ENCODE peak calls at places on chromosomes 7 and 10, in four cellular contexts. P is lower lobe of right lung, J is psoas muscle, U is astrocyte of the spinal cord. Z is an unnamed sample.

GRCh38 chr10:74991435-74991834 is 120.0 kb upstream of the SAMD8 start:
- DNase-seq in P (no peak), J (no peak), U (no peak), Z (no peak)

GRCh38 chr10:113095419-113095818 is 145.4 kb downstream of the TCF7L2 start:
- DNase-seq in P (no peak), J (no peak), U (no peak), Z (no peak)

GRCh38 chr7:151062399-151063211 is 3.2 kb downstream of the SLC4A2 start:
- DNase-seq in P (peak), J (peak), U (peak), Z (peak)

GRCh38 chr7:158824028-158824427 is 5.3 kb downstream of the ESYT2 start:
- DNase-seq in P (no peak), J (no peak), U (no peak), Z (no peak)

GRCh38 chr10:132448248-132448731 is 51.3 kb downstream of the PWWP2B start:
- DNase-seq in P (peak), J (peak), U (no peak), Z (peak)

GRCh38 chr7:15557686-15558085 is 4.1 kb downstream of the AGMO start:
- DNase-seq in P (no peak), J (no peak), U (no peak), Z (no peak)

GRCh38 chr7:12802070-12802469 is 114.6 kb downstream of the ARL4A start:
- DNase-seq in P (no peak), J (no peak), U (no peak), Z (no peak)

GRCh38 chr10:129939416-129940275 is 24.4 kb downstream of the EBF3 start:
- DNase-seq in P (no peak), J (no peak), U (no peak), Z (no peak)

GRCh38 chr10:92265687-92266258 is 25.1 kb downstream of the CPEB3 start:
- DNase-seq in P (no peak), J (no peak), U (no peak), Z (no peak)

GRCh38 chr7:999921-1000593 is 17.1 kb downstream of the CYP2W1 start:
- DNase-seq in P (no peak), J (no peak), U (no peak), Z (no peak)

GRCh38 chr7:602341-603141 is 82.9 kb upstream of the PDGFA start:
- DNase-seq in P (peak), J (no peak), U (no peak), Z (peak)

GRCh38 chr10:43278216-43278615 is 11.4 kb upstream of the RASGEF1A start:
- DNase-seq in P (no peak), J (no peak), U (no peak), Z (no peak)

GRCh38 chr7:3754488-3755365 is 453.7 kb downstream of the SDK1 start:
- DNase-seq in P (no peak), J (no peak), U (peak), Z (peak)

GRCh38 chr10:122368502-122369254 is 5.8 kb upstream of the PLEKHA1 start:
- DNase-seq in P (no peak), J (no peak), U (no peak), Z (peak)

GRCh38 chr10:22229756-22230330 is 12.0 kb upstream of the EBLN1 start:
- DNase-seq in P (no peak), J (no peak), U (peak), Z (no peak)

Z was measured in left ventricle myocardium superior.